ENCODE peak calls at places on chromosome 22, in eight cellular contexts. I is tibial nerve, V is GM12878, C is ovary, H is sigmoid colon, Z is transverse colon, R is A549, X is K562. T is an unnamed sample.

GRCh38 chr22:42303304-42304020 is 33.0 kb upstream of the TCF20 start:
- DNase-seq in R (no peak), H (no peak), I (no peak), V (no peak), C (no peak), X (no peak), Z (peak; percentile 46), T (no peak)

GRCh38 chr22:40552070-40552469 is 84.4 kb downstream of the MRTFA start:
- DNase-seq in X (peak; percentile 90), R (no peak), Z (no peak), V (no peak), I (no peak), H (no peak), C (no peak), T (no peak)

GRCh38 chr22:21457023-21457787 is 10.0 kb upstream of the TMEM191C start:
- DNase-seq in V (no peak), H (no peak), Z (no peak), C (no peak), X (no peak), R (peak; percentile 36), I (no peak), T (peak; percentile 70)

GRCh38 chr22:23137905-23138520 is 3.8 kb downstream of the RSPH14 start:
- DNase-seq in Z (peak; percentile 56), I (no peak), V (peak; percentile 86), X (no peak), C (no peak), R (no peak), H (no peak), T (no peak)

GRCh38 chr22:49243335-49243734 is 584.3 kb downstream of the BRD1 start:
- DNase-seq in C (no peak), I (no peak), R (no peak), V (no peak), Z (no peak), X (no peak), H (no peak), T (no peak)

GRCh38 chr22:22888509-22889353 is 1.1 kb downstream of the IGLL5 start:
- DNase-seq in Z (no peak), H (no peak), R (no peak), V (no peak), C (no peak), I (no peak), X (peak; percentile 57), T (no peak)

GRCh38 chr22:39349967-39350802 is at the start of gene SYNGR1:
- DNase-seq in R (no peak), X (no peak), Z (no peak), H (no peak), I (no peak), C (peak; percentile 68), V (no peak), T (no peak)

GRCh38 chr22:41445171-41446056 is 1.2 kb downstream of the TOB2 start:
- DNase-seq in I (no peak), Z (peak; percentile 31), H (peak; percentile 76), R (no peak), V (no peak), C (no peak), X (no peak), T (no peak)

GRCh38 chr22:40540265-40540664 is 96.3 kb downstream of the MRTFA start:
- DNase-seq in R (no peak), X (no peak), I (no peak), V (no peak), H (no peak), C (no peak), Z (no peak), T (no peak)

GRCh38 chr22:21641417-21641794 is 696 bp upstream of the SDF2L1 start:
- DNase-seq in H (no peak), X (peak; percentile 90), C (no peak), I (peak; percentile 43), R (peak; percentile 64), Z (peak; percentile 54), V (no peak), T (peak; percentile 60)

GRCh38 chr22:22528780-22529179 is 8.7 kb upstream of the ZNF280A start:
- DNase-seq in H (no peak), X (no peak), I (no peak), V (no peak), Z (no peak), C (no peak), R (no peak), T (peak; percentile 21)

GRCh38 chr22:49422668-49423067 is 405.0 kb downstream of the BRD1 start:
- DNase-seq in Z (no peak), V (no peak), I (no peak), C (no peak), R (no peak), H (no peak), X (no peak), T (no peak)

GRCh38 chr22:26617251-26618199 is at the start of gene CRYBB1:
- DNase-seq in R (no peak), Z (peak; percentile 16), H (peak; percentile 69), C (no peak), X (peak; percentile 28), V (no peak), I (no peak), T (no peak)

GRCh38 chr22:49994361-49995058 is 18.1 kb downstream of the IL17REL start:
- DNase-seq in X (no peak), V (no peak), R (no peak), Z (peak; percentile 6), C (no peak), I (no peak), H (peak; percentile 62), T (no peak)

GRCh38 chr22:40243891-40244290 is 66.2 kb downstream of the TNRC6B start:
- DNase-seq in Z (no peak), C (no peak), V (no peak), I (no peak), H (no peak), R (no peak), X (no peak), T (no peak)

GRCh38 chr22:17131686-17132085 is 10.5 kb upstream of the TMEM121B start:
- DNase-seq in X (no peak), I (no peak), H (peak; percentile 28), C (no peak), Z (no peak), V (no peak), R (no peak), T (no peak)

GRCh38 chr22:23495614-23496444 is 84.3 kb downstream of the IGLL1 start:
- DNase-seq in I (no peak), Z (no peak), H (no peak), X (no peak), V (no peak), C (no peak), R (no peak), T (no peak)

GRCh38 chr22:49827853-49828598 is at the start of gene BRD1:
- DNase-seq in Z (peak; percentile 71), V (no peak), I (no peak), H (no peak), X (no peak), R (no peak), C (peak; percentile 60), T (peak; percentile 72)

GRCh38 chr22:24516301-24516737 is 21.2 kb downstream of the UPB1 start:
- DNase-seq in R (peak; percentile 21), X (no peak), V (no peak), Z (no peak), C (no peak), H (no peak), I (peak; percentile 62), T (no peak)
- H3K4me3 ChIP-seq in R (no peak overlapping the region), X (no peak overlapping the region), V (no peak overlapping the region), Z (no peak overlapping the region), C (no peak overlapping the region), H (no peak overlapping the region), I (no peak overlapping the region), T (peak overlapping the region; percentile 17)

DNA sequence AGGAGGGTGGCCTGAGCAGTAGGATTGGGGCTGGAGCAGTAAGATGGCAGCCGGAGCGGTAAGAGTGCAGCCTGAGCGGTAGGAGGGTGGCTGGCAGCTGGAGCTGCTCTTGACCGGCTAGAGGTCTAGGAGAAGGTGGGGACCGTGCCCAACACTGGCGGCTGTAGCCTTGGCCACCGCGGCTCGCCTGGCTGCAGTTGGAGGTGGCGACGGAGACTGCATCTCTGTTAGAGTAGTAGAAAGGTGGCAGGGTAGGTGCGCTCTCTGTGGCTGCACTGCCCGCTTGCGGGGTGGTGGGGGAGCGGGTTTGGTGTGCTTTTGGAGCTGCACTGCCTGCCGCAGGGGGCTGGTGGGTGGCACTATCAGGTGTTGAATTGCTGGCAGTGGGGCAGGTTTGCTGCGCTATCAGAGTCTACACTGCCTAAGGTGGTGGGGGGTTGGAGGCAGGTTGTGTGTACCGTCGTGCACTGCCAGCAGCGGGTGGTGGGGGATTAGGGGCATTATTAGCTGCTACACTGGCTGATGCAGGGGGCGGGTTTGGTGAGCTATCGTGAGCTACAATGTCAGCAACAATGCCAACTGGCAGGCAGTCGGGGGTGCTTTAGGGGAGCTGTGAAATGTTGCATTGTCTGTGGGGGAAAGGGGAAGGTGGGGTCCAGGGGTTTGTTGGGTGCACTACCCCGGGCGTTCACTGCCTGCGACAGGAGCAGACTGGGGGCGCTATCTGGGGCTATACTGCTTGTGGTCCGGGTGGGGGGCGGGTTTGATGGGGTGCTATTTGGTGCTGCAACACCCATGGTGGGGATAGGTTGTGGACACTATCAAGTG is 4461.3 kb upstream of the OR11H1 start:
- DNase-seq in H (peak; percentile 78), R (no peak), I (no peak), Z (no peak), X (peak; percentile 28), V (no peak), C (no peak), T (no peak)
- TF ChIP-seq EP300 in H (no peak), R (no peak), I (no peak), Z (no peak), X (no peak), V (no peak), C (no peak), T (no peak)

GRCh38 chr22:29152045-29152380 is 53.7 kb upstream of the EMID1 start:
- DNase-seq in C (no peak), Z (no peak), H (no peak), I (no peak), V (no peak), R (no peak), X (no peak), T (no peak)
- H3K4me1 ChIP-seq in C (peaks cover 3% of the 10 kb centered on the region), Z (no peaks in the 10 kb centered on the region), H (peaks cover 20% of the 10 kb centered on the region), I (no peaks in the 10 kb centered on the region), V (peaks cover 5% of the 10 kb centered on the region), R (no peaks in the 10 kb centered on the region), X (peaks cover 24% of the 10 kb centered on the region), T (peaks cover 31% of the 10 kb centered on the region)

DNA sequence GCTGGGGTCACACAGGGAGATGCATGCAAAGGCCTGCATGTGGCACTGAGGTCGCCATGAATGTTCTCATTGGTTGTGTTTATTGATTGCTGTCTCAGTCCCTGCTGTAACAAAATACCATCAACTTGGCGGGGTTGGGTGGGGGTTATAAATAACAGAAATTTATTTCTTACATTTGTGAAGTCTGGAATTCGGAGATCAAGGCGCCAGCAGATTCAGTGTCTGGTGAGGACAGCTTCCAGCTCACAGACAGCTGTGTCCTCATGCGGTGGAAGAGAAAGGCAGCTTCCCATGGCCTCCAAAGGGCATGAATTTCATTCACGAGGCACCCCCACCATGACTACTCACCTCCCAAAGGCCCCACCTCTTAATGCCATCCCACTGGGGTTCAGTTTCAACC is 29.4 kb upstream of the PHF21B start:
- DNase-seq in I (no peak), R (no peak), C (no peak), X (no peak), Z (no peak), V (no peak), H (no peak), T (no peak)
- H3K4me3 ChIP-seq in I (no peak overlapping the region), R (no peak overlapping the region), C (no peak overlapping the region), X (no peak overlapping the region), Z (no peak overlapping the region), V (no peak overlapping the region), H (no peak overlapping the region), T (no peak overlapping the region)